ENCODE peak calls at places on chromosomes 2 and 18, in four cellular contexts. E is frontal cortex, H is AG10803, V is HTR-8/SVneo. J is an unnamed sample.

GRCh38 chr2:120771111-120771555 is 35.5 kb downstream of the GLI2 start:
- DNase-seq in E (no peak), H (no peak), V (no peak), J (no peak)

GRCh38 chr2:127700527-127701192 is 637 bp upstream of the SFT2D3 start:
- DNase-seq in E (no peak), H (no peak), V (peak), J (no peak)

GRCh38 chr2:180980943-180981898 is 816 bp downstream of the UBE2E3 start:
- DNase-seq in E (peak), H (peak), V (no peak), J (no peak)

GRCh38 chr2:178193823-178194599 is at the start of gene OSBPL6:
- DNase-seq in E (peak), H (peak), V (peak), J (peak)

GRCh38 chr18:11981633-11982366 is 493 bp downstream of the IMPA2 start:
- DNase-seq in E (no peak), H (peak), V (no peak), J (no peak)

GRCh38 chr2:38648107-38648761 is 17.7 kb upstream of the GALM start:
- DNase-seq in E (no peak), H (no peak), V (no peak), J (no peak)

GRCh38 chr2:219723311-219723710 is 95.9 kb downstream of the SLC4A3 start:
- DNase-seq in E (no peak), H (no peak), V (no peak), J (no peak)

GRCh38 chr18:39223283-39223682 is 1657.7 kb upstream of the CELF4 start:
- DNase-seq in E (no peak), H (no peak), V (no peak), J (no peak)

GRCh38 chr2:182824759-182825143 is 41.7 kb downstream of the FRZB start:
- DNase-seq in E (no peak), H (no peak), V (no peak), J (no peak)

J was measured in amygdala.